ENCODE peak calls at places on chromosome 10, in ten cellular contexts. Q, L, Z, Y, R, G, M, D, W and E are unnamed samples.

GRCh38 chr10:18710201-18710653 is 51.0 kb downstream of the ARL5B start:
- DNase-seq in M (no peak), Y (no peak), G (no peak), Q (no peak), R (no peak), W (peak; percentile 25), D (no peak), L (no peak), Z (no peak), E (no peak)

GRCh38 chr10:79081353-79082034 is 12.7 kb downstream of the ZMIZ1 start:
- DNase-seq in W (no peak), Z (no peak), M (no peak), Y (no peak), G (no peak), Q (no peak), D (peak; percentile 78), R (no peak), L (peak; percentile 28), E (peak; percentile 89)

GRCh38 chr10:46264737-46265368 is 21.9 kb upstream of the ANTXRL start:
- DNase-seq in L (no peak), Y (no peak), W (no peak), D (no peak), R (no peak), G (no peak), M (no peak), Q (no peak), Z (no peak), E (no peak)

GRCh38 chr10:13902868-13903267 is 316.1 kb downstream of the PRPF18 start:
- DNase-seq in D (no peak), Y (no peak), L (no peak), Z (no peak), M (no peak), R (no peak), G (no peak), Q (no peak), W (no peak), E (no peak)

GRCh38 chr10:3761916-3762708 is 22.9 kb downstream of the KLF6 start:
- DNase-seq in Y (no peak), Z (no peak), W (no peak), M (peak; percentile 97), Q (no peak), G (peak; percentile 91), D (no peak), R (no peak), L (peak; percentile 98), E (no peak)

GRCh38 chr10:47009215-47009838 is 98.1 kb downstream of the PTPN20 start:
- DNase-seq in W (no peak), R (no peak), G (no peak), M (no peak), D (no peak), Z (peak; percentile 73), Q (no peak), Y (no peak), L (no peak), E (no peak)

GRCh38 chr10:102604379-102604960 is 39.8 kb upstream of the TRIM8 start:
- DNase-seq in R (no peak), Z (no peak), Q (no peak), Y (no peak), L (peak; percentile 94), D (peak; percentile 65), M (peak; percentile 92), G (peak; percentile 22), W (peak; percentile 54), E (peak; percentile 69)

GRCh38 chr10:6138456-6138855 is 49.6 kb downstream of the RBM17 start:
- DNase-seq in M (no peak), W (no peak), Q (no peak), L (no peak), R (no peak), Y (no peak), D (no peak), Z (no peak), G (no peak), E (no peak)

GRCh38 chr10:119403927-119404326 is 138.6 kb downstream of the RGS10 start:
- DNase-seq in Y (no peak), Z (no peak), L (no peak), D (no peak), Q (no peak), G (no peak), R (no peak), W (no peak), M (no peak), E (no peak)

GRCh38 chr10:61998937-61999336 is 97.4 kb downstream of the ARID5B start:
- DNase-seq in G (no peak), W (no peak), M (no peak), Z (no peak), Q (no peak), D (no peak), R (no peak), L (no peak), Y (no peak), E (no peak)

GRCh38 chr10:129547583-129547982 is 80.5 kb downstream of the MGMT start:
- DNase-seq in W (no peak), Q (no peak), Z (no peak), L (no peak), R (no peak), D (no peak), Y (no peak), M (no peak), G (no peak), E (peak; percentile 36)